ENCODE peak calls at places on chromosomes 3 and 15, in four cellular contexts. One of them, this sample, is unnamed.

GRCh38 chr3:150414273-150414672 is 6.2 kb downstream of the TSC22D2 start:
- DNase-seq in heart right ventricle: peak
- DNase-seq in right atrium auricular region: no peak
- DNase-seq in HL-60: no peak
- DNase-seq in this sample: peak

GRCh38 chr15:93362821-93363220 is 273.8 kb upstream of the RGMA start:
- DNase-seq in HL-60: no peak
- DNase-seq in right atrium auricular region: no peak
- DNase-seq in heart right ventricle: no peak
- DNase-seq in this sample: no peak

GRCh38 chr3:49213541-49213943 is 42.1 kb downstream of the KLHDC8B start:
- DNase-seq in HL-60: no peak
- DNase-seq in heart right ventricle: no peak
- DNase-seq in right atrium auricular region: no peak
- DNase-seq in this sample: no peak

GRCh38 chr3:112744825-112745566 is 101.7 kb downstream of the CD200R1L start:
- DNase-seq in heart right ventricle: peak
- DNase-seq in HL-60: no peak
- DNase-seq in right atrium auricular region: no peak
- DNase-seq in this sample: peak

GRCh38 chr3:69085543-69086132 is 901 bp downstream of the ARL6IP5 start:
- DNase-seq in right atrium auricular region: no peak
- DNase-seq in heart right ventricle: no peak
- DNase-seq in HL-60: peak
- DNase-seq in this sample: peak

GRCh38 chr15:71780349-71780976 is 29.9 kb upstream of the NR2E3 start:
- DNase-seq in heart right ventricle: no peak
- DNase-seq in right atrium auricular region: peak
- DNase-seq in HL-60: peak
- DNase-seq in this sample: peak

GRCh38 chr3:140441006-140441405 is 236.9 kb upstream of the TRIM42 start:
- DNase-seq in heart right ventricle: no peak
- DNase-seq in HL-60: no peak
- DNase-seq in right atrium auricular region: no peak
- DNase-seq in this sample: no peak

GRCh38 chr15:82106671-82107070 is 60.9 kb upstream of the MEX3B start:
- DNase-seq in heart right ventricle: no peak
- DNase-seq in HL-60: no peak
- DNase-seq in right atrium auricular region: no peak
- DNase-seq in this sample: no peak

GRCh38 chr15:23588268-23588667 is 22.8 kb downstream of the MKRN3 start:
- DNase-seq in right atrium auricular region: no peak
- DNase-seq in HL-60: no peak
- DNase-seq in heart right ventricle: no peak
- DNase-seq in this sample: no peak

GRCh38 chr3:9124725-9125124 is 124.7 kb downstream of the SRGAP3 start:
- DNase-seq in heart right ventricle: no peak
- DNase-seq in HL-60: no peak
- DNase-seq in right atrium auricular region: no peak
- DNase-seq in this sample: no peak

GRCh38 chr15:89766357-89767311 is 9.5 kb upstream of the MESP2 start:
- DNase-seq in HL-60: no peak
- DNase-seq in right atrium auricular region: no peak
- DNase-seq in heart right ventricle: peak
- DNase-seq in this sample: no peak

GRCh38 chr3:146026547-146026946 is 134.4 kb downstream of the PLOD2 start:
- DNase-seq in heart right ventricle: no peak
- DNase-seq in HL-60: no peak
- DNase-seq in right atrium auricular region: no peak
- DNase-seq in this sample: no peak

GRCh38 chr3:72062017-72062416 is 277.1 kb upstream of the PROK2 start:
- DNase-seq in HL-60: no peak
- DNase-seq in right atrium auricular region: no peak
- DNase-seq in heart right ventricle: no peak
- DNase-seq in this sample: no peak

GRCh38 chr15:64008177-64008576 is 38.1 kb downstream of the DAPK2 start:
- DNase-seq in right atrium auricular region: no peak
- DNase-seq in heart right ventricle: no peak
- DNase-seq in HL-60: no peak
- DNase-seq in this sample: no peak

GRCh38 chr3:23183731-23184130 is 19.4 kb upstream of the UBE2E2 start:
- DNase-seq in heart right ventricle: peak
- DNase-seq in right atrium auricular region: no peak
- DNase-seq in HL-60: no peak
- DNase-seq in this sample: peak

GRCh38 chr3:96172917-96173316 is 641.5 kb upstream of the EPHA6 start:
- DNase-seq in heart right ventricle: no peak
- DNase-seq in HL-60: no peak
- DNase-seq in right atrium auricular region: no peak
- DNase-seq in this sample: no peak

GRCh38 chr3:33125840-33126239 is 12.0 kb downstream of the CRTAP start:
- DNase-seq in heart right ventricle: no peak
- DNase-seq in right atrium auricular region: no peak
- DNase-seq in HL-60: no peak
- DNase-seq in this sample: no peak

GRCh38 chr15:85963262-85963760 is 116.4 kb upstream of the AGBL1 start:
- DNase-seq in HL-60: no peak
- DNase-seq in heart right ventricle: no peak
- DNase-seq in right atrium auricular region: no peak
- DNase-seq in this sample: no peak

GRCh38 chr3:112654492-112654891 is 13.5 kb upstream of the CCDC80 start:
- DNase-seq in heart right ventricle: no peak
- DNase-seq in right atrium auricular region: no peak
- DNase-seq in HL-60: no peak
- DNase-seq in this sample: no peak

GRCh38 chr3:72127843-72128242 is 342.9 kb upstream of the PROK2 start:
- DNase-seq in HL-60: peak
- DNase-seq in right atrium auricular region: no peak
- DNase-seq in heart right ventricle: no peak
- DNase-seq in this sample: peak

GRCh38 chr3:40546811-40547210 is 22.1 kb downstream of the ZNF621 start:
- DNase-seq in HL-60: no peak
- DNase-seq in heart right ventricle: no peak
- DNase-seq in right atrium auricular region: no peak
- DNase-seq in this sample: peak

GRCh38 chr15:59879506-59879905 is 124.6 kb upstream of the FOXB1 start:
- DNase-seq in heart right ventricle: no peak
- DNase-seq in HL-60: no peak
- DNase-seq in right atrium auricular region: no peak
- DNase-seq in this sample: peak

GRCh38 chr3:98555025-98555379 is 23.2 kb downstream of the GPR15 start:
- DNase-seq in heart right ventricle: no peak
- DNase-seq in right atrium auricular region: no peak
- DNase-seq in HL-60: no peak
- DNase-seq in this sample: no peak

GRCh38 chr3:128195802-128196201 is 42.5 kb downstream of the EEFSEC start:
- DNase-seq in HL-60: no peak
- DNase-seq in right atrium auricular region: no peak
- DNase-seq in heart right ventricle: no peak
- DNase-seq in this sample: no peak

GRCh38 chr3:24686764-24687163 is 192.1 kb upstream of the THRB start:
- DNase-seq in right atrium auricular region: no peak
- DNase-seq in HL-60: no peak
- DNase-seq in heart right ventricle: no peak
- DNase-seq in this sample: peak

GRCh38 chr3:197356275-197356674 is 57.9 kb upstream of the DLG1 start:
- DNase-seq in right atrium auricular region: peak
- DNase-seq in HL-60: no peak
- DNase-seq in heart right ventricle: peak
- DNase-seq in this sample: peak

GRCh38 chr15:66703540-66703941 is 1.5 kb downstream of the SMAD6 start:
- DNase-seq in right atrium auricular region: no peak
- DNase-seq in heart right ventricle: no peak
- DNase-seq in HL-60: no peak
- DNase-seq in this sample: peak

GRCh38 chr3:169479314-169479939 is 184.1 kb downstream of the MECOM start:
- DNase-seq in heart right ventricle: no peak
- DNase-seq in HL-60: no peak
- DNase-seq in right atrium auricular region: no peak
- DNase-seq in this sample: no peak

GRCh38 chr3:54432975-54433374 is 310.6 kb downstream of the CACNA2D3 start:
- DNase-seq in HL-60: no peak
- DNase-seq in right atrium auricular region: no peak
- DNase-seq in heart right ventricle: no peak
- DNase-seq in this sample: peak

GRCh38 chr3:49566312-49566711 is 12.0 kb downstream of the BSN start:
- DNase-seq in heart right ventricle: no peak
- DNase-seq in HL-60: no peak
- DNase-seq in right atrium auricular region: no peak
- DNase-seq in this sample: peak

GRCh38 chr3:144840866-144841265 is 869.2 kb downstream of the DIPK2A start:
- DNase-seq in heart right ventricle: no peak
- DNase-seq in right atrium auricular region: no peak
- DNase-seq in HL-60: no peak
- DNase-seq in this sample: no peak

GRCh38 chr3:173938159-173938558 is 540.6 kb downstream of the NLGN1 start:
- DNase-seq in heart right ventricle: no peak
- DNase-seq in right atrium auricular region: no peak
- DNase-seq in HL-60: no peak
- DNase-seq in this sample: peak

GRCh38 chr3:72655151-72655551 is 193.1 kb downstream of the SHQ1 start:
- DNase-seq in heart right ventricle: no peak
- DNase-seq in HL-60: no peak
- DNase-seq in right atrium auricular region: no peak
- DNase-seq in this sample: no peak

GRCh38 chr15:35393403-35393802 is 152.6 kb downstream of the DPH6 start:
- DNase-seq in HL-60: no peak
- DNase-seq in heart right ventricle: no peak
- DNase-seq in right atrium auricular region: no peak
- DNase-seq in this sample: peak

GRCh38 chr15:51134416-51135199 is 39.9 kb upstream of the TNFAIP8L3 start:
- DNase-seq in HL-60: no peak
- DNase-seq in heart right ventricle: no peak
- DNase-seq in right atrium auricular region: no peak
- DNase-seq in this sample: no peak

GRCh38 chr15:51195459-51195858 is 100.8 kb upstream of the TNFAIP8L3 start:
- DNase-seq in right atrium auricular region: no peak
- DNase-seq in heart right ventricle: no peak
- DNase-seq in HL-60: no peak
- DNase-seq in this sample: peak

DNA sequence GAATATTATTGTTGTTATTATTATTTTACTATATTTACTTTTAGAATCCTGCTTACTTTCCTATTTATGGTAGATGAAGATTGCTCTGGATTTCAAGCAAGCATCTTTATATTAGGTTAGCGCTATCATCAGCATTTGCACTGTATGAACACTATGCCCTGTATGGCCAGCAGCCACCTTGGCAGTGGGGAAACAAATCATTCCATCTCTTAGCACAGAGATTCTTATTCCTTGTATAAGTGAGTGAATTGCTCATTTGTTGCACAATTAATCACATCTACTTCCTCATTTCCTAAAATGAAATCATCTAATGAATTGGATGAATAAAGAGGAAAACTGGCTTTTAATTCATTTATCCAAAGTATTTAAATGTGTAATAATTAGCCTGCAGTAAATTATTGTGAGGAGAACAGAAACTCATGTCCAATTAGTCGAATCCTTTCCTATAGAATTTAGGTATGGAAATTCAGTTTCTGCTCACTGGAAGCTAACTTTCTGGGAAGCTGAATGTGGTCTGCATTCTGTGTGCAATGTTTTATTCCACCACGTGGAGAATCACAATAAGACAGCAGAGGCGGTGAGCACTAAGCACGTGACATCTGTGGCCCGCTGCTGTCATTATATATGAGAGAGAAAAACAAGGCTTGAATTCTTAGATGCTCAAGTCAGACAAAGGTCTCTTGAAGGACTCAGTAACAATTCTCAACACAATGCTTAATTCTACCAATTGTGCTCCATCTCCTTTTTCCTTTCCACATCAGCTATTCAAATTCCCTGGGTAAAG is 93.4 kb downstream of the PEX5L start:
- DNase-seq in right atrium auricular region: no peak
- DNase-seq in heart right ventricle: no peak
- DNase-seq in HL-60: no peak
- DNase-seq in this sample: no peak
- TF ChIP-seq CTCF in right atrium auricular region: no peak
- TF ChIP-seq CTCF in heart right ventricle: no peak
- TF ChIP-seq CTCF in HL-60: no peak
- TF ChIP-seq CTCF in this sample: no peak

GRCh38 chr15:52789008-52789600 is 1.0 kb downstream of the ONECUT1 start:
- DNase-seq in right atrium auricular region: no peak
- DNase-seq in heart right ventricle: no peak
- DNase-seq in HL-60: no peak
- DNase-seq in this sample: no peak
- H3K4me3 ChIP-seq in right atrium auricular region: no peak
- H3K4me3 ChIP-seq in heart right ventricle: peak
- H3K4me3 ChIP-seq in HL-60: no peak
- H3K4me3 ChIP-seq in this sample: no peak

GRCh38 chr15:55318588-55319494 is at the start of the genes PIGB and PIGBOS1:
- DNase-seq in right atrium auricular region: peak
- DNase-seq in heart right ventricle: peak
- DNase-seq in HL-60: peak
- DNase-seq in this sample: peak
- TF ChIP-seq CTCF in right atrium auricular region: no peak
- TF ChIP-seq CTCF in heart right ventricle: no peak
- TF ChIP-seq CTCF in HL-60: no peak
- TF ChIP-seq CTCF in this sample: peak

GRCh38 chr3:171026584-171027293 is at the start of gene SLC2A2:
- DNase-seq in HL-60: no peak
- DNase-seq in heart right ventricle: no peak
- DNase-seq in right atrium auricular region: no peak
- DNase-seq in this sample: no peak
- H3K4me3 ChIP-seq in HL-60: no peak
- H3K4me3 ChIP-seq in heart right ventricle: no peak
- H3K4me3 ChIP-seq in right atrium auricular region: no peak
- H3K4me3 ChIP-seq in this sample: no peak

DNA sequence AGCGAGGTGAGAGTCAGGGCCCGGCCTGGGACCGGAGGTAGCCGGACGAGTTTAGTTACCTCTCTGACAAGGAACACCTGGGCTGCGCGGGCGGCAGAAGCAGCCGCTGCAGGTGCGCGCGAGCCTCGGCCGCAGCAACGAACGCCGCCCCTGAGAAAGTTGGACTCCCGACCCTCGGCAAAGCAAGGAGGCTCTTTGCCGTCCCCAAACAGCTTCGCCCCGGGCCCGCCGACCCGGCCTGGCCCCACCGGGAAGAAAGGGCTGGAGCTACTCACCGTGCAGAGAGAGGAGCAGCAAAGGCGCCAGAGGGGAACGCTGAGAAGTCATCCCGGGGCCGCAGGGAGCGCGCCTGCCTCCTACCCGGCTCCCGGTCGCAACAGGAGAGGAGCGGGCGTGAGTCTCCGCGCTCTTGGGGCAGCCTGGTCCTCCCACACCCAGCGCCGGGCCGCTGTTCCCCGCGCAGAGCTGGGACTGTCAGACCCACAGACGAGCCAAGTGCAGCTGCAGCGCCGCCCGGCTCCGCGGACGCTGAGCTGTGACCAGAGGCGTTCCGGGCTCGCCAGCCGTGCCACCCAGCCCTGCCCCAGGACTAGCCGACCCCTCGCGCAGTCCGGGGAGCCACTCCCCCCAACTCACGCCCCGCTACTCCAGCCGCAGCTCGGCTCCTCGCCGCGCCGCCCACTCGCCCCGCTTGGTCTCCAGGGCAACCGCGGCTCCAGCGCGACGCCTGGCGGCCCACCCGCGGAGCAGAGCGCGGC is at the start of gene IGSF11:
- DNase-seq in HL-60: no peak
- DNase-seq in right atrium auricular region: no peak
- DNase-seq in heart right ventricle: peak
- DNase-seq in this sample: peak
- TF ChIP-seq CTCF in HL-60: no peak
- TF ChIP-seq CTCF in right atrium auricular region: peak
- TF ChIP-seq CTCF in heart right ventricle: peak
- TF ChIP-seq CTCF in this sample: peak

GRCh38 chr15:77775373-77775772 is 142.7 kb upstream of the LINGO1 start:
- DNase-seq in heart right ventricle: no peak
- DNase-seq in HL-60: no peak
- DNase-seq in right atrium auricular region: no peak
- DNase-seq in this sample: no peak
- H3K4me3 ChIP-seq in heart right ventricle: no peak
- H3K4me3 ChIP-seq in HL-60: no peak
- H3K4me3 ChIP-seq in right atrium auricular region: no peak
- H3K4me3 ChIP-seq in this sample: no peak